ENCODE peak calls at places on chromosome 20, in four cellular contexts. J is H1, S is H9, A is mesendoderm. B is an unnamed sample. For H3K79me2, the result is how much of the 10 kb centered on the place peaks cover.

GRCh38 chr20:36481380-36482043 is 59.8 kb upstream of the MYL9 start:
- DNase-seq in J (no peak), S (no peak), A (peak), B (no peak)

GRCh38 chr20:51541189-51542032 is 1.1 kb downstream of the NFATC2 start:
- DNase-seq in J (no peak), S (no peak), A (peak), B (no peak)

GRCh38 chr20:59746155-59746554 is 141.8 kb downstream of the PHACTR3 start:
- DNase-seq in J (no peak), S (no peak), A (no peak), B (no peak)

GRCh38 chr20:56158489-56158888 is 90.0 kb upstream of the MC3R start:
- DNase-seq in J (no peak), S (no peak), A (no peak), B (no peak)

GRCh38 chr20:41655966-41656685 is 37.9 kb upstream of the CHD6 start:
- DNase-seq in J (no peak), S (no peak), A (no peak), B (no peak)

GRCh38 chr20:51354769-51355319 is 187.7 kb downstream of the NFATC2 start:
- DNase-seq in J (no peak), S (no peak), A (peak), B (no peak)

GRCh38 chr20:5845686-5846651 is 95.8 kb downstream of the SHLD1 start:
- DNase-seq in J (no peak), S (no peak), A (peak), B (no peak)

GRCh38 chr20:51128198-51128597 is 105.3 kb upstream of the KCNG1 start:
- DNase-seq in J (no peak), S (peak), A (no peak), B (no peak)

GRCh38 chr20:51451484-51451883 is 91.0 kb downstream of the NFATC2 start:
- DNase-seq in J (no peak), S (no peak), A (no peak), B (no peak)

GRCh38 chr20:10837901-10838300 is 164.1 kb upstream of the JAG1 start:
- DNase-seq in J (no peak), S (no peak), A (no peak), B (no peak)

GRCh38 chr20:40966103-40966502 is 62.5 kb upstream of the TOP1 start:
- DNase-seq in J (no peak), S (peak), A (peak), B (no peak)

GRCh38 chr20:12699374-12700228 is 309.2 kb upstream of the SPTLC3 start:
- DNase-seq in J (no peak), S (no peak), A (no peak), B (no peak)

GRCh38 chr20:43926287-43926686 is 11.6 kb downstream of the TOX2 start:
- DNase-seq in J (no peak), S (no peak), A (no peak), B (no peak)
- H3K79me2 ChIP-seq in J (under half), S (under half), A (under half), B (under half)

GRCh38 chr20:25118529-25118928 is 36.6 kb upstream of the VSX1 start:
- DNase-seq in J (no peak), S (no peak), A (no peak), B (no peak)

GRCh38 chr20:25120920-25121319 is 39.0 kb upstream of the VSX1 start:
- DNase-seq in J (no peak), S (no peak), A (no peak), B (no peak)

GRCh38 chr20:25120462-25120861 is 38.5 kb upstream of the VSX1 start:
- DNase-seq in J (no peak), S (no peak), A (no peak), B (no peak)

GRCh38 chr20:25116746-25117457 is 35.0 kb upstream of the VSX1 start:
- DNase-seq in J (no peak), S (no peak), A (no peak), B (no peak)

DNA sequence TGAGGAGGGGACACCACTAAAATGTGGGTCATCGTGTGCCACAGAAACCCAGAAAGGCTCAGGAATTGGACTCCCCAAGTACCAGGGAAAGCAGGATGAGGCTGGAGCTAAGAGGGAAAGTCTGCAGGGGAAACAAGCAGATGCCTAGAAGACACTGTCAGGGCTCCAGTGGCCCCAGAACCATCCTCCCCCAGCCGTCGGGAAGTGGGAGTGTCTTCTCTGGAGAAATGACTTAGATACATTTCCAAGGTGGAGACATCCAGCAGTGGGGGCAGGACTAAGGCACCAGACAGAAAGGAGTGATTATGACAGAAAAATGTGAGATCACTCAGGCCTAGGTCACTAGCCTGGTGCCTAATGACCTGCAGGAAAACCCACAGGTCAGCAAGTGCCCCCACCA is 36.0 kb upstream of the VSX1 start:
- DNase-seq in J (no peak), S (no peak), A (no peak), B (no peak)
- H4K8ac ChIP-seq in J (peak), S (no peak), A (no peak), B (no peak)

GRCh38 chr20:17727351-17727750 is 27.6 kb downstream of the BANF2 start:
- DNase-seq in J (no peak), S (no peak), A (no peak), B (no peak)
- H3K79me2 ChIP-seq in J (under half), S (under half), A (under half), B (under half)

DNA sequence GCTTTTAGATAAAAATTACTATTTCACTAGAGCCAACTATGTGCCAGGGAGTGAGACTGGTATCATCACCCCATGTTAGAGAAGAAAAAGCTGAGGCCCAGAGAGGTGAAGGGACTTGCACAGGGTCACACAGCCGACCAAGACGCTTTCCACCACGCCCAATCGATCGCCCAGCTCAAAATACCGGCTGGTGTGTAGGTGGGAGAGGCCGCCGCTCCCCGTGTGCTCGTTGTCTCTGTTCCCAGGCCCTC is 253 bp upstream of the SNPH start:
- DNase-seq in J (no peak), S (no peak), A (no peak), B (no peak)
- H4K8ac ChIP-seq in J (no peak), S (no peak), A (no peak), B (peak)

GRCh38 chr20:1392443-1392692 is 486 bp downstream of the FKBP1A start:
- DNase-seq in J (no peak), S (no peak), A (no peak), B (peak)
- H3K79me2 ChIP-seq in J (under half), S (under half), A (half or more), B (under half)

GRCh38 chr20:62931464-62931863 is 5.2 kb upstream of the DIDO1 start:
- DNase-seq in J (no peak), S (no peak), A (no peak), B (no peak)

GRCh38 chr20:62926229-62927127 is at the start of gene DIDO1:
- DNase-seq in J (no peak), S (peak), A (peak), B (peak)

GRCh38 chr20:62927128-62927705 is 912 bp upstream of the DIDO1 start:
- DNase-seq in J (no peak), S (no peak), A (no peak), B (no peak)

GRCh38 chr20:62928246-62928939 is 2.1 kb upstream of the DIDO1 start:
- DNase-seq in J (no peak), S (peak), A (peak), B (peak)

DNA sequence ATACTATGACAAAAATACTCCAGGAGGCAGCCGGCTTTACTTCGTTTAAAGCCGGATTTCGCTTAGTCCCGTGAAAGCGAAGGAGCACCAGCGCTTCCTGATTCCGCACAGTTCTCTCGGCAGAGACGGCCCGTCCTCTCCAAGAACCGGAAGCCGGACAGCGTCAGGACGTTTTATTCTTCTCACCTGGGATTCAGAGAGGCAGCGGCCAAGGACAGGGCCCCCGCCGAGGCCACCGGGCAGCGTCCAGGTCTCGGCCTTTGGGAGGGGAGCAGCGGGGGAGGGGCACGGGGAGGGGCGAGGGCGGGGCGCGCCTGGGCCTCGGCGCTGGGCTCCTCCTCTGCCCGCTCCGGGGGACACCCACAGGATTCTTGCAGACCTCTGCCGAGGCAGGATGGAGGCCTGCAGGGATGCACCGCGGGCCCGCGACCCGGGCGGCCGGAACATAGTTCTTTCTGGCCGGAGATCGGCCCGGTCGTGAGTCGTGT is 2.8 kb upstream of the DIDO1 start:
- DNase-seq in J (no peak), S (peak), A (peak), B (peak)
- H4K8ac ChIP-seq in J (peak), S (no peak), A (no peak), B (peak)

GRCh38 chr20:8389381-8390368 is 257.6 kb downstream of the PLCB1 start:
- DNase-seq in J (no peak), S (no peak), A (peak), B (no peak)
- H3K79me2 ChIP-seq in J (under half), S (under half), A (under half), B (under half)

DNA sequence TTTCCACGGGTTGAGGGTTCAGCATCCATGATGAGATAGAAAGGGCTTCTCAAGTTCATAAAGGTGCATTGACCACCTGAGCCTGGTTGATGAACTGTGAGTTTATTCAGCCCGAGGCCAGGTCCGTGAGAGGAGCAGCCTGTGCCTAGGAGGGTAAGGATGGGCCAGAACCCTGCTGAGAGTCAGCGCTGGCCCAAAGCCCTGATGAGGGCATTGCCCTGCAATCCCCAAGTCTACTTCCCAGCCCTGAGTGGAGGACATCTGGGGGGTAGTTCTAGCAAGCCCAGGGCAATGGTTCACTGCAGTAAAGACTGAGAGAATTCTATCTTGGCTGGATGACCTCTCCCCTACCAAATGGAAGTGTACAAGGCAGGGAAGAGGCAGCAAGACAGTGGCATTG is 123.3 kb upstream of the NXT1 start:
- DNase-seq in J (no peak), S (no peak), A (no peak), B (no peak)
- H4K8ac ChIP-seq in J (no peak), S (no peak), A (no peak), B (no peak)

GRCh38 chr20:31934491-31934890 is 17.4 kb downstream of the PDRG1 start:
- DNase-seq in J (no peak), S (no peak), A (no peak), B (no peak)

GRCh38 chr20:31934968-31935764 is 16.7 kb downstream of the PDRG1 start:
- DNase-seq in J (peak), S (peak), A (peak), B (no peak)

GRCh38 chr20:31936430-31936829 is 15.4 kb downstream of the PDRG1 start:
- DNase-seq in J (no peak), S (no peak), A (no peak), B (no peak)

GRCh38 chr20:31930758-31931157 is 21.1 kb downstream of the PDRG1 start:
- DNase-seq in J (no peak), S (no peak), A (no peak), B (no peak)

DNA sequence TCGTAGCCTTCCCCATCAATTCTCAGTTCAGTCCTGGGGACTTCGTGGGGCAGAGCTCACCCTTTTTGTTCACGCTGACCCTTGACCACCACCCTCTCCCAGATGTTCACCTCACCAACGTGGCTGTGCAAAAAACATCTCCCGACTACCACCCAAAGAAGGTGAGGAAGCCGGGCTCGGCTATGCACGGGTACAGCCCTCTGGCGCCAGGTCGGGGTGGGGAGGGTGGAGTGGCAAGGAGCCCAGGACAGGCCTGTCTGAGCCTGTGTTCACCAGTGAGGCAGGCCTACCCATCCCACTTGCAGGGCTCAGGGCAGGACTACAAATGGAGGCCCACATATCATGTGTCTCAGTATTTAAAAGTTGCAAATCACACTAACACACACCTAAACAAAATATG is 18.1 kb downstream of the PDRG1 start:
- DNase-seq in J (no peak), S (no peak), A (no peak), B (no peak)
- H3K79me2 ChIP-seq in J (under half), S (under half), A (under half), B (under half)